ENCODE peak calls at places on chromosome 10, in four cellular contexts. W is lung microvascular endothelial cell, G is psoas muscle, H is GF-D8. S is an unnamed sample.

GRCh38 chr10:75803816-75804576 is 372.6 kb downstream of the LRMDA start:
- DNase-seq in H (no peak), G (peak; percentile 73), W (no peak), S (peak; percentile 55)

GRCh38 chr10:106958591-106959328 is 205.7 kb downstream of the SORCS1 start:
- DNase-seq in H (no peak), W (no peak), G (no peak), S (no peak)

GRCh38 chr10:102642553-102643345 is 1.5 kb upstream of the TRIM8 start:
- DNase-seq in H (peak; percentile 19), G (peak; percentile 80), W (peak; percentile 62), S (peak; percentile 86)

GRCh38 chr10:11793762-11794479 is 29.2 kb upstream of the PROSER2 start:
- DNase-seq in W (peak; percentile 70), H (no peak), G (no peak), S (no peak)

GRCh38 chr10:127897177-127897576 is 4.4 kb upstream of the CLRN3 start:
- DNase-seq in G (no peak), W (no peak), H (no peak), S (no peak)

GRCh38 chr10:75546004-75546403 is 114.6 kb downstream of the LRMDA start:
- DNase-seq in W (no peak), G (no peak), H (no peak), S (no peak)

GRCh38 chr10:10716972-10717371 is 300.7 kb upstream of the CELF2 start:
- DNase-seq in H (no peak), G (no peak), W (no peak), S (no peak)

GRCh38 chr10:110505130-110505815 is 7.6 kb downstream of the DUSP5 start:
- DNase-seq in H (no peak), W (peak; percentile 68), G (no peak), S (no peak)

GRCh38 chr10:49012603-49013002 is 73.0 kb upstream of the LRRC18 start:
- DNase-seq in H (no peak), G (no peak), W (no peak), S (no peak)

GRCh38 chr10:131727612-131728011 is 173.2 kb upstream of the PPP2R2D start:
- DNase-seq in G (peak; percentile 38), W (no peak), H (no peak), S (no peak)

GRCh38 chr10:63210611-63211196 is 77.6 kb downstream of the NRBF2 start:
- DNase-seq in G (no peak), W (peak; percentile 50), H (peak; percentile 41), S (no peak)

GRCh38 chr10:69901022-69901421 is 99.3 kb downstream of the COL13A1 start:
- DNase-seq in H (no peak), G (peak; percentile 85), W (no peak), S (no peak)

GRCh38 chr10:16441106-16441850 is 4.5 kb downstream of the PTER start:
- DNase-seq in W (peak; percentile 8), H (no peak), G (no peak), S (no peak)

GRCh38 chr10:75417522-75417927 is 13.9 kb upstream of the LRMDA start:
- DNase-seq in W (no peak), H (no peak), G (no peak), S (no peak)

GRCh38 chr10:23171232-23171876 is 20.8 kb upstream of the PTF1A start:
- DNase-seq in W (peak; percentile 51), H (no peak), G (no peak), S (no peak)

GRCh38 chr10:8302565-8302964 is 248.1 kb downstream of the GATA3 start:
- DNase-seq in W (no peak), H (no peak), G (no peak), S (no peak)

GRCh38 chr10:58158806-58159205 is 108.9 kb downstream of the IPMK start:
- DNase-seq in G (no peak), H (no peak), W (peak; percentile 31), S (no peak)

GRCh38 chr10:101467286-101467770 is 113.4 kb downstream of the BTRC start:
- DNase-seq in G (no peak), W (peak; percentile 77), H (peak; percentile 42), S (peak; percentile 33)

GRCh38 chr10:25556457-25556856 is 377.6 kb upstream of the MYO3A start:
- DNase-seq in G (no peak), W (peak; percentile 92), H (no peak), S (no peak)

GRCh38 chr10:121179006-121179405 is 327.8 kb downstream of the WDR11 start:
- DNase-seq in H (no peak), W (no peak), G (no peak), S (no peak)

S was measured in tibial artery.